ENCODE peak calls at places on chromosomes 13 and 19, in eight cellular contexts. D is stimulated activated naive CD4-positive, alpha-beta T cell; E is PC-3; L is BE2C; U is Ammon's horn; X is T-helper 2 cell treated with Interferon-gamma antibody and Interleukin-4, amounts not matched to agents 5 μg/mL and 100 μg/mL, for 36 hours; I is astrocyte; G is NCI-H1417. M is an unnamed sample.
A peak's percentile ranks its signal among the peaks of the same experiment; 100 is the strongest.

GRCh38 chr13:45051315-45051714 is 62.0 kb downstream of the GPALPP1 start:
- DNase-seq in I (no peak), L (no peak), E (no peak), X (no peak), D (no peak), U (no peak), G (no peak), M (no peak)

GRCh38 chr13:23180711-23181110 is at the start of gene SGCG:
- DNase-seq in E (no peak), G (no peak), X (no peak), L (no peak), D (no peak), U (no peak), I (no peak), M (no peak)

GRCh38 chr13:24612726-24613125 is 67.5 kb upstream of the ATP12A start:
- DNase-seq in D (no peak), I (no peak), X (no peak), E (no peak), U (no peak), G (no peak), L (no peak), M (no peak)

GRCh38 chr13:101945435-101945834 is 456.4 kb downstream of the FGF14 start:
- DNase-seq in D (no peak), U (no peak), G (no peak), I (no peak), E (no peak), X (no peak), L (no peak), M (peak; percentile 8)

GRCh38 chr13:48902421-48902820 is 73.3 kb upstream of the FNDC3A start:
- DNase-seq in L (no peak), I (no peak), X (no peak), D (no peak), G (peak; percentile 0), E (peak; percentile 37), U (no peak), M (peak; percentile 63)

GRCh38 chr13:106063591-106064308 is 471.7 kb downstream of the EFNB2 start:
- DNase-seq in U (no peak), G (no peak), I (peak; percentile 91), D (no peak), E (peak; percentile 41), X (no peak), L (no peak), M (peak; percentile 54)

GRCh38 chr13:20492641-20493040 is 33.0 kb downstream of the CRYL1 start:
- DNase-seq in U (no peak), D (peak; percentile 7), G (no peak), I (peak; percentile 29), X (no peak), L (peak; percentile 35), E (peak; percentile 73), M (peak; percentile 66)

GRCh38 chr19:6873708-6874431 is 13.5 kb upstream of the ADGRE1 start:
- DNase-seq in L (no peak), I (no peak), E (no peak), D (no peak), X (no peak), G (no peak), U (no peak), M (no peak)

GRCh38 chr19:49988007-49988406 is 27.0 kb upstream of the SIGLEC11 start:
- DNase-seq in I (no peak), D (no peak), U (no peak), G (no peak), X (no peak), L (no peak), E (no peak), M (no peak)

GRCh38 chr13:26310003-26310402 is 56.1 kb downstream of the CDK8 start:
- DNase-seq in U (no peak), D (no peak), X (no peak), E (no peak), G (no peak), I (no peak), L (no peak), M (no peak)

GRCh38 chr19:13195678-13196077 is 45.5 kb downstream of the IER2 start:
- DNase-seq in G (no peak), D (peak; percentile 9), L (no peak), I (no peak), X (peak; percentile 30), U (no peak), E (no peak), M (peak; percentile 43)

GRCh38 chr13:39037410-39037879 is 444 bp downstream of the PROSER1 start:
- DNase-seq in L (no peak), E (no peak), G (peak; percentile 80), D (peak; percentile 46), U (no peak), X (no peak), I (no peak), M (no peak)

GRCh38 chr19:31356587-31357314 is 7.5 kb upstream of the TSHZ3 start:
- DNase-seq in E (no peak), L (no peak), U (peak; percentile 30), I (no peak), X (peak; percentile 59), G (no peak), D (no peak), M (no peak)

GRCh38 chr19:52296773-52297600 is at the start of gene ZNF480:
- DNase-seq in G (peak; percentile 94), E (peak; percentile 74), X (peak; percentile 51), I (peak; percentile 72), L (peak; percentile 79), D (peak; percentile 75), U (peak; percentile 84), M (peak; percentile 69)

GRCh38 chr19:46015080-46015960 is 7.5 kb downstream of the PGLYRP1 start:
- DNase-seq in D (peak; percentile 60), X (peak; percentile 50), E (no peak), I (no peak), U (peak; percentile 21), G (peak; percentile 92), L (peak; percentile 71), M (peak; percentile 75)

GRCh38 chr19:48511800-48512503 is at the start of gene LMTK3:
- DNase-seq in L (peak; percentile 77), D (peak; percentile 78), U (peak; percentile 99), X (peak; percentile 57), E (peak; percentile 28), G (peak; percentile 40), I (peak; percentile 26), M (no peak)

GRCh38 chr13:28475916-28476725 is 18.8 kb downstream of the FLT1 start:
- DNase-seq in E (peak; percentile 74), X (no peak), U (peak; percentile 36), L (no peak), D (no peak), I (peak; percentile 89), G (no peak), M (peak; percentile 74)

GRCh38 chr19:11179716-11180297 is 17.5 kb downstream of the KANK2 start:
- DNase-seq in L (no peak), G (no peak), D (no peak), E (no peak), X (no peak), U (no peak), I (no peak), M (no peak)

GRCh38 chr13:113157206-113157928 is 1.1 kb upstream of the PROZ start:
- DNase-seq in L (peak; percentile 39), G (no peak), I (no peak), D (no peak), U (no peak), X (no peak), E (no peak), M (no peak)

GRCh38 chr19:7006305-7006704 is 14.9 kb downstream of the MBD3L2B start:
- DNase-seq in L (peak; percentile 14), U (no peak), I (no peak), D (no peak), X (no peak), G (no peak), E (no peak), M (no peak)

GRCh38 chr13:102234618-102235017 is 167.2 kb downstream of the FGF14 start:
- DNase-seq in D (no peak), E (peak; percentile 48), U (no peak), I (no peak), X (no peak), L (no peak), G (no peak), M (peak; percentile 47)

M was measured in MCF 10A.